ENCODE peak calls at places on chromosomes 7 and 10, in four cellular contexts. B, R, M and O are unnamed samples.
A peak's percentile ranks its signal among the peaks of the same experiment; 100 is the strongest.

GRCh38 chr7:151251328-151251925 is 2.9 kb upstream of the SMARCD3 start:
- DNase-seq in B (peak; percentile 70), R (no peak), M (peak; percentile 68), O (no peak)

GRCh38 chr7:83410989-83411591 is 237.8 kb downstream of the SEMA3E start:
- DNase-seq in M (peak; percentile 68), B (no peak), R (no peak), O (no peak)

GRCh38 chr7:41628926-41629325 is 74.0 kb downstream of the INHBA start:
- DNase-seq in R (no peak), B (no peak), M (peak; percentile 36), O (no peak)

GRCh38 chr7:105257338-105257737 is 131.4 kb downstream of the SRPK2 start:
- DNase-seq in M (no peak), R (no peak), B (peak; percentile 49), O (no peak)

GRCh38 chr10:100043344-100043743 is 33.6 kb upstream of the DNMBP start:
- DNase-seq in R (no peak), B (no peak), M (no peak), O (no peak)

GRCh38 chr7:4282434-4283223 is 399.5 kb upstream of the FOXK1 start:
- DNase-seq in B (no peak), R (no peak), M (no peak), O (no peak)

GRCh38 chr7:94525917-94526316 is 16.3 kb downstream of the CASD1 start:
- DNase-seq in R (no peak), M (no peak), B (no peak), O (no peak)

GRCh38 chr7:105493928-105494325 is 28.1 kb downstream of the PUS7 start:
- DNase-seq in B (no peak), R (no peak), M (peak; percentile 92), O (no peak)

GRCh38 chr7:76507723-76508406 is 2.5 kb upstream of the UPK3B start:
- DNase-seq in B (no peak), R (peak; percentile 90), M (peak; percentile 15), O (no peak)

GRCh38 chr7:12643001-12643400 is 44.4 kb upstream of the ARL4A start:
- DNase-seq in M (peak; percentile 35), B (no peak), R (no peak), O (no peak)

GRCh38 chr10:17240617-17241016 is 12.6 kb downstream of the VIM start:
- DNase-seq in R (no peak), M (no peak), B (no peak), O (no peak)

GRCh38 chr10:120940299-120940900 is 89.2 kb downstream of the WDR11 start:
- DNase-seq in R (no peak), M (no peak), B (no peak), O (no peak)

GRCh38 chr10:13699216-13699615 is 112.5 kb downstream of the PRPF18 start:
- DNase-seq in B (no peak), M (no peak), R (no peak), O (no peak)

GRCh38 chr10:3217301-3217700 is 44.7 kb upstream of the PITRM1 start:
- DNase-seq in B (no peak), R (no peak), M (peak; percentile 94), O (no peak)

GRCh38 chr10:80207768-80208385 is 2.5 kb upstream of the ANXA11 start:
- DNase-seq in M (no peak), B (no peak), R (no peak), O (no peak)

GRCh38 chr10:21943633-21944265 is 59.8 kb downstream of the DNAJC1 start:
- DNase-seq in M (peak; percentile 28), R (peak; percentile 23), B (no peak), O (no peak)

GRCh38 chr10:11729790-11730315 is 12.3 kb upstream of the ECHDC3 start:
- DNase-seq in M (no peak), R (no peak), B (no peak), O (no peak)

GRCh38 chr10:126536148-126536547 is 134.3 kb downstream of the C10orf90 start:
- DNase-seq in B (no peak), R (no peak), M (peak; percentile 19), O (no peak)

GRCh38 chr7:150914196-150914595 is 61.9 kb downstream of the AOC1 start:
- DNase-seq in M (no peak), B (no peak), R (no peak), O (no peak)

GRCh38 chr10:56605043-56605442 is 244.0 kb upstream of the ZWINT start:
- DNase-seq in B (no peak), R (no peak), M (no peak), O (no peak)

GRCh38 chr10:25059990-25060389 is 43.6 kb downstream of the THNSL1 start:
- DNase-seq in B (no peak), M (peak; percentile 91), R (no peak), O (no peak)

GRCh38 chr10:129642427-129642826 is 175.4 kb downstream of the MGMT start:
- DNase-seq in R (no peak), M (peak; percentile 13), B (no peak), O (no peak)

GRCh38 chr7:153381275-153382119 is 621.9 kb downstream of the ACTR3B start:
- DNase-seq in R (peak; percentile 21), M (no peak), B (peak; percentile 37), O (no peak)

GRCh38 chr7:23445326-23445725 is 25.0 kb downstream of the IGF2BP3 start:
- DNase-seq in M (no peak), B (no peak), R (no peak), O (no peak)

GRCh38 chr10:51007781-51008180 is 66.5 kb upstream of the PRKG1 start:
- DNase-seq in R (no peak), B (no peak), M (peak; percentile 55), O (no peak)

GRCh38 chr10:116710021-116710420 is 32.3 kb downstream of the HSPA12A start:
- DNase-seq in B (no peak), M (no peak), R (no peak), O (no peak)

GRCh38 chr7:116571037-116571436 is 46.2 kb downstream of the CAV1 start:
- DNase-seq in R (no peak), B (no peak), M (peak; percentile 87), O (no peak)

GRCh38 chr7:44258423-44258760 is 57.6 kb downstream of the YKT6 start:
- DNase-seq in B (no peak), M (no peak), R (no peak), O (no peak)

GRCh38 chr7:5690931-5691461 is 90.5 kb downstream of the RNF216 start:
- DNase-seq in B (no peak), R (no peak), M (peak; percentile 29), O (no peak)

GRCh38 chr10:129963076-129963830 is 821 bp downstream of the EBF3 start:
- DNase-seq in M (peak; percentile 22), R (peak; percentile 28), B (no peak), O (no peak)

GRCh38 chr10:84845628-84846261 is 517.4 kb downstream of the CCSER2 start:
- DNase-seq in B (peak; percentile 8), M (no peak), R (no peak), O (no peak)

GRCh38 chr7:5345671-5346070 is 62.9 kb downstream of the SLC29A4 start:
- DNase-seq in M (no peak), R (no peak), B (no peak), O (no peak)

GRCh38 chr7:44626620-44627019 is 20.2 kb downstream of the OGDH start:
- DNase-seq in M (no peak), R (no peak), B (no peak), O (no peak)

GRCh38 chr10:107914450-107915276 is 750.2 kb upstream of the SORCS1 start:
- DNase-seq in B (no peak), R (no peak), M (peak; percentile 3), O (no peak)
- H3K4me3 ChIP-seq in B (no peak overlapping the region), R (no peak overlapping the region), M (peak overlapping the region; percentile 53), O (no peak overlapping the region)

DNA sequence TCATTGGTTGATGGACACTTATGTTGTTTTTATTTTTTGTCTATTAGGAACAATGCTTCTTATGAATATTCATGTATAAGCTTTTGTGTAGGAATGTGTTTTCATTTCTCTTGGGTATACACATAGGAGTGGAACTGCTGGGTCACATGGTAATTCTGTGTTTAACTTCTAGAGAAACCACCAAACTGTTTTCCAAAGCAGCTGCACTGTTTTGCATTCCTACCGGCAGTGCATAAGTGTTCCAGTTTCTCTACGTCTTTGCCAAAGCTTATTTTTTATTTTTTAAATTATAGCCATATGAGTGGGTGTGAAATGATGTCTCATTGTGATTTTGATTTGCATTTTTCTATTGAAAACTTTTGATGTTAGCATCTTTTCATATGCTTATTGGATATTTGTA is 51.3 kb downstream of the ADK start:
- DNase-seq in B (no peak), R (no peak), M (peak; percentile 43), O (no peak)
- TF ChIP-seq CTCF in B (no peak), R (no peak), M (peak; percentile 19), O (no peak)

DNA sequence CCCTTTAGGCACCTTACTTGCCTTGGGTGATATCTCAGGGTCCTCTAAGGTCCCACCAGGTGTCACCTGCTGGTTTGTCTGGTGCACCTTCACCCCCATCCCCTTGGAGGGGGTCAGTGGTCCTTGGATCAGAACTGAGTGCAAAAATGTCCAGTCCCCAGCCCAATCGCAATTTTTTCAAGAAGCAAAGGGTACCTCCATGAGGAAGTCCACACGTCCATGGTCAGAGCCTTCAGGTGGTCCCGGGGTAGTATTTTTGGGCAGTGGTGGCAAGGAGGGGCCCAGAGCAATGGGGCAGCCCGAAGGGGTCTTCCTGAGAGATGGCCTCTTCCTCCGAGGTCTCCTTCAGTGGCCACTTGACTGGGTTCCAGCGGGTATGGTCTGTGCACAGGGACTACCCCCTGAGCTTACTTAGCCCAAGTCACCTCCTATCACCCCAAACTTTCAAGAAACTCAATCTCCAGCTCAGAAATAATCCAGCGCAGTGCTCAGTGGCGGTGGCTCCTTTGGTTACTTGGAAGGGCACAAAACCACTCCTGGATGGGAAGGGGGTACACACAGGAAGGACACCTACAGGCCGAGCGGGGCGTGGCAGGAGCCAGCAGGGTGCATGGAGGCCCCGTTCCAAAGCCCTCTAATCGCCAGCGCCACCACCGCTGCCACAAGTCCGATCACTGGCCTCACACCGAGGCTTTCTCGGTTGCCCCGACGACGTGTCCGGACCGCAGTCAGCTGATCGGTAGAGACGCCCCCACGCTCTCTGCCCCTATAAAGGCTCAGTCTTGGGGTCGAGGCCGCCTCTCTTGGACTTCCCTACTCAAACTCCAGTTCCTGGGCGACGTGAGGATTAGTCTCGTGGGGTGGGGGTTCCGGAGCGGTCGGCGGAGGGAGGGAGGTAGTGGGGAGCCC is 4.5 kb downstream of the SAP25 start:
- DNase-seq in B (peak; percentile 42), R (no peak), M (no peak), O (no peak)
- H3K4me3 ChIP-seq in B (no peak overlapping the region), R (no peak overlapping the region), M (no peak overlapping the region), O (peak overlapping the region; percentile 15)

GRCh38 chr10:113980408-113981087 is 63.1 kb upstream of the ADRB1 start:
- DNase-seq in B (no peak), R (no peak), M (no peak), O (no peak)
- TF ChIP-seq CTCF in B (peak; percentile 39), R (peak; percentile 1), M (peak; percentile 41), O (peak; percentile 17)